ENCODE peak calls at places on chromosomes 16 and 17, in four cellular contexts. J, Q, C and P are unnamed samples.

GRCh38 chr16:15897386-15897785 is 9.0 kb upstream of the CEP20 start:
- DNase-seq in Q (no peak), J (no peak), C (no peak), P (no peak)

GRCh38 chr16:73956592-73957495 is 339.8 kb upstream of the PSMD7 start:
- DNase-seq in J (peak; percentile 2), C (peak; percentile 50), Q (peak; percentile 61), P (peak; percentile 73)

GRCh38 chr17:50127661-50128361 is 2.1 kb downstream of the SAMD14 start:
- DNase-seq in Q (peak; percentile 49), C (no peak), J (no peak), P (no peak)

GRCh38 chr17:66835476-66835875 is 559 bp downstream of the CACNG5 start:
- DNase-seq in C (no peak), Q (no peak), J (no peak), P (no peak)

GRCh38 chr16:70434489-70435260 is 4.2 kb downstream of the ST3GAL2 start:
- DNase-seq in C (no peak), J (no peak), Q (no peak), P (no peak)

GRCh38 chr16:66127459-66128362 is 238.8 kb upstream of the CDH5 start:
- DNase-seq in C (no peak), J (no peak), Q (no peak), P (peak; percentile 33)

GRCh38 chr17:73215414-73215813 is 22.6 kb downstream of the COG1 start:
- DNase-seq in C (no peak), J (no peak), Q (no peak), P (peak; percentile 23)

GRCh38 chr16:85379041-85380001 is 233.8 kb upstream of the GSE1 start:
- DNase-seq in J (no peak), Q (peak; percentile 70), C (no peak), P (no peak)

GRCh38 chr16:17481741-17482140 is 11.0 kb upstream of the XYLT1 start:
- DNase-seq in Q (no peak), J (no peak), C (no peak), P (no peak)

GRCh38 chr17:51155416-51155815 is 2.1 kb downstream of the NME1 start:
- DNase-seq in C (no peak), J (no peak), Q (no peak), P (no peak)

GRCh38 chr16:4313563-4314531 is 2.0 kb upstream of the GLIS2 start:
- DNase-seq in J (no peak), C (peak; percentile 92), Q (peak; percentile 85), P (peak; percentile 84)

GRCh38 chr17:50087246-50087911 is 7.8 kb upstream of the PDK2 start:
- DNase-seq in Q (peak; percentile 79), J (no peak), C (peak; percentile 66), P (peak; percentile 89)

GRCh38 chr16:64469351-64469750 is 652.5 kb downstream of the CDH11 start:
- DNase-seq in J (no peak), C (no peak), Q (no peak), P (no peak)

GRCh38 chr16:53112015-53112414 is 57.2 kb downstream of the CHD9 start:
- DNase-seq in J (no peak), C (no peak), Q (peak; percentile 31), P (no peak)

GRCh38 chr16:57628008-57628781 is at the start of gene ADGRG1:
- DNase-seq in C (peak; percentile 67), Q (peak; percentile 86), J (no peak), P (peak; percentile 54)

GRCh38 chr17:64146418-64147109 is 16.6 kb upstream of the ERN1 start:
- DNase-seq in C (peak; percentile 52), J (no peak), Q (peak; percentile 67), P (peak; percentile 28)

GRCh38 chr17:49817993-49818392 is 29.5 kb downstream of the KAT7 start:
- DNase-seq in J (no peak), Q (no peak), C (no peak), P (no peak)

GRCh38 chr16:70432800-70433455 is 6.0 kb downstream of the ST3GAL2 start:
- DNase-seq in C (no peak), J (no peak), Q (peak; percentile 47), P (no peak)

GRCh38 chr16:56608876-56609462 is 585 bp downstream of the MT2A start:
- DNase-seq in Q (no peak), J (no peak), C (no peak), P (no peak)

GRCh38 chr16:88619859-88620655 is 18.3 kb upstream of the IL17C start:
- DNase-seq in Q (no peak), J (no peak), C (no peak), P (no peak)

GRCh38 chr17:61467416-61468262 is 15.4 kb downstream of the TBX4 start:
- DNase-seq in C (no peak), Q (peak; percentile 39), J (no peak), P (peak; percentile 79)

GRCh38 chr17:63772801-63773271 is 561 bp downstream of the CCDC47 start:
- DNase-seq in Q (peak; percentile 55), C (peak; percentile 31), J (no peak), P (no peak)

GRCh38 chr17:7929158-7930029 is at the start of gene KCNAB3:
- DNase-seq in Q (peak; percentile 20), C (no peak), J (no peak), P (peak; percentile 87)

DNA sequence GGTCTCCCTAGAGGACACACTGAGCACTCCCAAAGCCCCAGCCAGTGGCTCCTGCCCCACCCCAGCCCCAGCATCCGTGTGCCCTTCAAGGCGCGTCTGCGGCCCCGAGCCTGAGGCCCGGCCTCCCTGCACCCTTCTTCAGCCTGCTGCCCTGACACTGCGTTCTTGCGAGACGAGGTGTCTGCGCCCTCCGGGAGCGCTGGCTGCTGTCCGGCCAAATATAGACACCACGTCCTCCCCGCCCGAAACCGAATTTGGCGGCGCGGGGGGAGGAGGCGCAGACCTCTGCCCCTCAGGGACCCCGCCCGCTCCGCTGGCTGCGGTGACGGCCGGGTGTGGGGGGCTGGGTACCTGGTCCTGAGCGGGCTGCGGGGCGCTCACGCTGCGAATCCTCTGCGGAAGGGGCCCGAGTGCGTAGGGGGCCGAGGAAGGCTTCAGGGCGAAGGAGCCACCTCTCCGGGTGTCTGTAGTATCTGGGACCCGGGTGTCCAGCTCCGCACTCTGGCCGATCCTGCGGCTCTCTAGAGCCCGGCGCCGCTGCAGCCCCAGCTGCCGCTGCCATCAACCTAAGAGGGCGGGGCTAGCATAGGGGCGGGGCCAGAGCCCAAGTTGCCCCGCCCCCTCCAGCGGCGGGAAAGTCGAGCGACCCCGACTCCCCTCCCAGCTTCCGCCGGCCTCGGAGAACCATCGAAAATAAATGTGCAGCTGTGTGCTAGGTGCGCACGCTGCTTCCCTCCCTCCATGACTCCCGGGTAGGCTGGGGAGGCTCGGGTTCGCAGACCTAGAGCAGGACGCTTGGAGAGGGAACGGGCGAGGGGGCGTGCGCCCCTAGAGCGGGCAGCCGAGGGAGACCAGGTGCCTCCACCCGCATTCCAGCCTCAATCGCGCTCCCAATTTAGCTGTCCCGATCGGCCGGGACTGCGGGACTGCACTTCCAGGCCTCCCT is at the start of gene CORO6:
- DNase-seq in Q (peak; percentile 80), J (no peak), C (no peak), P (peak; percentile 86)
- TF ChIP-seq TCF7 in Q (no peak), J (no peak), C (no peak), P (no peak)

DNA sequence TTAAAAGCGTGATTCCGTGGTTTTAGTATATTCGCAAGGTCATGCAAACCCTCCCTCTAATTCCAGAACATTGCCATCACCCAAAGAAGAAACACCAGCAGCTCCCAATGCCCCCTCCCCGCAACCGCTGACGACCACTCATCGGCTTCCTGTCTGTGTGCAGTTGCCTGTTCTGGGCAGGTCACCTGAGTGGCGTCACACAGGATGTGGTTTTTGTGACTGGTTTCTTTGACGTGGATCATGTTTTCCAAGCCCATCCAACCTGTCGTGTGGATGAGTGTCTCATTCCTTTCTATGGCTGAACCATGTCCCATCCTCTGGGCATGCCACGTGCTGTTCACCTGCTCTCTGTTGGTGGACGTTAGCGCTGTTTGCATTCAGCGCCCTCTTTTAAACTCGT is 8.2 kb upstream of the ATP2C2 start:
- DNase-seq in Q (no peak), J (no peak), C (no peak), P (no peak)
- TF ChIP-seq TCF7 in Q (no peak), J (no peak), C (no peak), P (no peak)

GRCh38 chr16:80803341-80804060 is 897 bp downstream of the CDYL2 start:
- DNase-seq in Q (no peak), J (no peak), C (no peak), P (peak; percentile 61)

GRCh38 chr16:80807916-80808315 is 3.5 kb upstream of the CDYL2 start:
- DNase-seq in C (no peak), Q (no peak), J (no peak), P (no peak)

GRCh38 chr16:80804451-80805383 is at the start of gene CDYL2:
- DNase-seq in J (no peak), Q (no peak), C (no peak), P (peak; percentile 21)

GRCh38 chr16:80804061-80804450 is 342 bp downstream of the CDYL2 start:
- DNase-seq in J (no peak), C (peak; percentile 6), Q (no peak), P (peak; percentile 29)

GRCh38 chr16:80806957-80807356 is 2.6 kb upstream of the CDYL2 start:
- DNase-seq in J (no peak), Q (no peak), C (peak; percentile 11), P (no peak)
- TF ChIP-seq TCF7 in J (no peak), Q (no peak), C (no peak), P (no peak)

DNA sequence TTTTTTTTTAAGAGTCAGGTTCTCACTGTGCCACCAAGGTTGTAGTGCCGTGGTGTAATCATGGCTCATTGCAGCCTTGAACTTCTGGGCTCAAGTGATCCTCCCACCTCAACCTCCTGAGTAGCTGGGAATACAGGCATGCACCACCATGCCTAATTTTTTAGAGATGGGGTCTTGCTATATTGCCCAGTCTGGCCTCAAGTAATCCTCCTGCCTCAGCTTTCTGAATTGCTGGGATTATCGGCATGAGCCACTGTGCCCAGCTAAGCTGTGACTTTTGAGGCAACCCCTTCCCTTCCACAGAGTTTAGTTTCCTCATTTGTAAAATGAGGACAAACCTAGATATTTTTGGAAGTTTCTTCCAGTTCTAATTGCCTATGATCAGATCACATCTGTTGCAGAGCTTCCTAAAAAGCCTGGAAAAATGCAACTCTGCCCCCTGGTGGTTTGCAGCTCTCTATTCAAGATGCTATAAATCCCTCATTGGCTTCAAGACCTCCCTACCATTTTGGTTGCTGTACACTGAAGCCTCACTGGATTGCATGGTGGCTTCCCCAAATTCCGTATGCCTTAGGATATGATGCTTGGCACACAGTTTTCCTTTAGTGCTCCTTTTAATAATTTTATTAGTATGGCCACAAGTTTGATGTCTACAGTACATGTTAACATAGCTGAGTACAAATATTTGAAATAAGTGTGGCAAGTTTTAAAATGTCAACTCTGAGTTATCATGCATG is 19.3 kb downstream of the GDE1 start:
- DNase-seq in Q (peak; percentile 86), J (no peak), C (peak; percentile 84), P (peak; percentile 79)
- TF ChIP-seq TCF7 in Q (no peak), J (no peak), C (no peak), P (no peak)

GRCh38 chr16:10880609-10881452 is 3.8 kb downstream of the CIITA start:
- DNase-seq in C (no peak), J (no peak), Q (no peak), P (no peak)

GRCh38 chr16:10878328-10878643 is 1.3 kb downstream of the CIITA start:
- DNase-seq in Q (no peak), J (no peak), C (no peak), P (no peak)

GRCh38 chr16:10877472-10877946 is 507 bp downstream of the CIITA start:
- DNase-seq in J (no peak), C (no peak), Q (no peak), P (no peak)

GRCh38 chr16:10879681-10880589 is 2.9 kb downstream of the CIITA start:
- DNase-seq in C (no peak), Q (no peak), J (no peak), P (no peak)

GRCh38 chr16:10878644-10879498 is 1.9 kb downstream of the CIITA start:
- DNase-seq in J (no peak), Q (no peak), C (no peak), P (peak; percentile 26)
- TF ChIP-seq TCF7 in J (no peak), Q (no peak), C (no peak), P (no peak)